ENCODE peak calls at places on chromosome 4, in four cellular contexts. T is NCI-H2029 treated with DMSO at 0.1 percent for 48 hours, P is tibial nerve, K is transverse colon. L is an unnamed sample.
A peak's percentile ranks its signal among the peaks of the same experiment; 100 is the strongest.

GRCh38 chr4:182478475-182478874 is 235.3 kb downstream of the TENM3 start:
- DNase-seq in T (peak; percentile 67), P (no peak), K (no peak), L (peak; percentile 10)

GRCh38 chr4:149914521-149915115 is 99.0 kb upstream of the IQCM start:
- DNase-seq in T (peak; percentile 1), P (peak; percentile 9), K (peak; percentile 45), L (no peak)

GRCh38 chr4:130424211-130424610 is 1328.3 kb downstream of the C4orf33 start:
- DNase-seq in T (no peak), P (no peak), K (no peak), L (no peak)

GRCh38 chr4:71553605-71554004 is 214.8 kb downstream of the SLC4A4 start:
- DNase-seq in T (no peak), P (no peak), K (no peak), L (peak; percentile 7)

GRCh38 chr4:82561745-82562552 is at the start of gene TMEM150C:
- DNase-seq in T (no peak), P (no peak), K (peak; percentile 22), L (peak; percentile 36)

GRCh38 chr4:36747277-36748129 is 466.1 kb downstream of the DTHD1 start:
- DNase-seq in T (no peak), P (no peak), K (no peak), L (no peak)

GRCh38 chr4:16278178-16278577 is 51.9 kb upstream of the TAPT1 start:
- DNase-seq in T (no peak), P (no peak), K (no peak), L (no peak)

GRCh38 chr4:157217708-157218107 is 2.8 kb upstream of the GRIA2 start:
- DNase-seq in T (peak; percentile 29), P (no peak), K (no peak), L (no peak)

GRCh38 chr4:102103368-102103767 is 241.9 kb downstream of the SLC39A8 start:
- DNase-seq in T (no peak), P (no peak), K (no peak), L (no peak)

GRCh38 chr4:190020790-190021717 is 6.0 kb downstream of the FRG2 start:
- DNase-seq in T (no peak), P (no peak), K (peak; percentile 17), L (no peak)

GRCh38 chr4:183602444-183603102 is 56.4 kb downstream of the RWDD4 start:
- DNase-seq in T (no peak), P (no peak), K (no peak), L (no peak)

GRCh38 chr4:128590034-128590740 is 219.3 kb upstream of the JADE1 start:
- DNase-seq in T (no peak), P (no peak), K (no peak), L (no peak)

GRCh38 chr4:40225497-40225896 is 28.7 kb downstream of the RHOH start:
- DNase-seq in T (no peak), P (no peak), K (no peak), L (no peak)

GRCh38 chr4:52718123-52718522 is 33.1 kb downstream of the ERVMER34-1 start:
- DNase-seq in T (no peak), P (no peak), K (no peak), L (no peak)

GRCh38 chr4:4386736-4387392 is at the start of gene NSG1:
- DNase-seq in T (no peak), P (no peak), K (no peak), L (peak; percentile 37)

GRCh38 chr4:116925900-116926457 is 159.4 kb downstream of the TRAM1L1 start:
- DNase-seq in T (no peak), P (no peak), K (no peak), L (no peak)

GRCh38 chr4:4618846-4619245 is 77.0 kb upstream of the STX18 start:
- DNase-seq in T (peak; percentile 85), P (no peak), K (no peak), L (no peak)

GRCh38 chr4:142095886-142096605 is 459.7 kb downstream of the IL15 start:
- DNase-seq in T (peak; percentile 48), P (peak; percentile 26), K (no peak), L (no peak)

GRCh38 chr4:84965558-84966381 is 720 bp downstream of the WDFY3 start:
- DNase-seq in T (no peak), P (no peak), K (peak; percentile 34), L (peak; percentile 22)